ENCODE peak calls at places on chromosome 6, in five cellular contexts. R is CD4-positive, alpha-beta memory T cell; L is ovary; Z is H9; E is DND-41. I is an unnamed sample.
A peak's percentile ranks its signal among the peaks of the same experiment; 100 is the strongest.

GRCh38 chr6:71498643-71499042 is 210.0 kb downstream of the OGFRL1 start:
- DNase-seq in R (no peak), L (no peak), Z (no peak), E (no peak), I (no peak)

GRCh38 chr6:141874930-141875602 is 257.7 kb upstream of the GJE1 start:
- DNase-seq in R (no peak), L (no peak), Z (no peak), E (peak; percentile 7), I (no peak)

GRCh38 chr6:79385893-79386292 is 151.3 kb downstream of the LCA5 start:
- DNase-seq in R (no peak), L (no peak), Z (no peak), E (no peak), I (no peak)

GRCh38 chr6:14573267-14573666 is 455.7 kb downstream of the CD83 start:
- DNase-seq in R (no peak), L (no peak), Z (no peak), E (no peak), I (no peak)

GRCh38 chr6:3294921-3295871 is 36.4 kb downstream of the PSMG4 start:
- DNase-seq in R (no peak), L (peak; percentile 4), Z (no peak), E (no peak), I (no peak)

GRCh38 chr6:122109075-122109474 is 290.4 kb upstream of the HSF2 start:
- DNase-seq in R (no peak), L (no peak), Z (no peak), E (no peak), I (no peak)

GRCh38 chr6:154909821-154910220 is 85.3 kb upstream of the TIAM2 start:
- DNase-seq in R (no peak), L (no peak), Z (no peak), E (no peak), I (no peak)

GRCh38 chr6:153790048-153790447 is 249.0 kb upstream of the OPRM1 start:
- DNase-seq in R (no peak), L (no peak), Z (peak; percentile 34), E (no peak), I (no peak)

GRCh38 chr6:4281341-4282293 is 146.2 kb upstream of the ECI2 start:
- DNase-seq in R (no peak), L (no peak), Z (peak; percentile 69), E (no peak), I (no peak)

GRCh38 chr6:1600063-1600763 is 9.5 kb upstream of the FOXC1 start:
- DNase-seq in R (no peak), L (no peak), Z (no peak), E (no peak), I (no peak)

GRCh38 chr6:1600764-1601615 is 8.7 kb upstream of the FOXC1 start:
- DNase-seq in R (no peak), L (no peak), Z (no peak), E (no peak), I (no peak)

GRCh38 chr6:1598433-1598832 is 11.3 kb upstream of the FOXC1 start:
- DNase-seq in R (no peak), L (no peak), Z (no peak), E (no peak), I (no peak)

GRCh38 chr6:1598886-1599285 is 10.8 kb upstream of the FOXC1 start:
- DNase-seq in R (no peak), L (no peak), Z (no peak), E (no peak), I (no peak)

DNA sequence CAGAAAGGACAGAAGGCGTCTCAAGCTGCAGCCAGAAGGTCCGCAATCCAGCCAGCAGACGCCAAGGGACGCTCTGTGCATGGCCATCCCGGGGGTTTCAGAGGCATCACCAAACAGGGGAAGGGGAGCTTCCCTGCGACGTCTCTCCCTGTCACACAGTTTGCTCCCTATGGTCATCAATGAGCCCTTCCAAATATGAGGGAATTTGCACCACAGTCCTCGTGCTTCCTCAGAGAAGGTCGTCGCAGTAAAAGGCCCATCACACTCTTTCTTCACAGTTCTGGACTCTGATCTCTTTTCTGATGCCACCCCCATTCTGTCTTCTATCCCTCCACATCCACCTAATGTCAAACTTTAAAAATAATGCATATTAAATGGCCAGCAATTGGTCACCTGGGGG is 10.2 kb upstream of the FOXC1 start:
- DNase-seq in R (no peak), L (no peak), Z (no peak), E (no peak), I (no peak)
- H3K27me3 ChIP-seq in R (peaks cover 47% of the 10 kb centered on the region), L (no peaks in the 10 kb centered on the region), Z (peaks cover 11% of the 10 kb centered on the region), E (peaks cover 10% of the 10 kb centered on the region), I (peaks cover 69% of the 10 kb centered on the region)

DNA sequence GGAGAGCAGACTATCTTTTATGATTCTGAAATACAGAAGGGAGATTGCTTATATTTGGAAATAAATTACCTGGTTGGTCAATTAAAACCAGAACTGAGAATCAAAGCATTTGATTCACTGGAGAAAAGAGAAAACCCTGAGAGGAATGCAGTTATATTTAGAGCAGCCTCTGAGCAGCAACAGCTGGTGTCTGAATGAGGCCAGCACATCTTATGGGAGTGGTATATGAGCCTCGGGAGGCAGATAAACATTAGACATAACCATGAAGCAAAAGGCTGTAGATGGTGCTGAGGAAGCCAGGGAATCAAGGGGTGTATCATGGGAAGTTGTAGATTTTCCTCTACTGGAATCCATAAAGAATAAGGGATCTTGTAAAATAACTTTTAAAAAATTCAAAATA is 32.6 kb upstream of the ENPP5 start:
- DNase-seq in R (no peak), L (no peak), Z (no peak), E (no peak), I (no peak)
- H3K27me3 ChIP-seq in R (no peaks in the 10 kb centered on the region), L (no peaks in the 10 kb centered on the region), Z (no peaks in the 10 kb centered on the region), E (peaks cover 5% of the 10 kb centered on the region), I (no peaks in the 10 kb centered on the region)

GRCh38 chr6:393391-394221 is 2.1 kb downstream of the IRF4 start:
- DNase-seq in R (no peak), L (no peak), Z (no peak), E (no peak), I (no peak)

GRCh38 chr6:389622-390021 is 1.9 kb upstream of the IRF4 start:
- DNase-seq in R (no peak), L (no peak), Z (no peak), E (no peak), I (no peak)

GRCh38 chr6:392441-393390 is 1.2 kb downstream of the IRF4 start:
- DNase-seq in R (peak; percentile 61), L (no peak), Z (no peak), E (no peak), I (peak; percentile 33)

GRCh38 chr6:390914-391558 is 516 bp upstream of the IRF4 start:
- DNase-seq in R (no peak), L (no peak), Z (peak; percentile 71), E (no peak), I (no peak)

DNA sequence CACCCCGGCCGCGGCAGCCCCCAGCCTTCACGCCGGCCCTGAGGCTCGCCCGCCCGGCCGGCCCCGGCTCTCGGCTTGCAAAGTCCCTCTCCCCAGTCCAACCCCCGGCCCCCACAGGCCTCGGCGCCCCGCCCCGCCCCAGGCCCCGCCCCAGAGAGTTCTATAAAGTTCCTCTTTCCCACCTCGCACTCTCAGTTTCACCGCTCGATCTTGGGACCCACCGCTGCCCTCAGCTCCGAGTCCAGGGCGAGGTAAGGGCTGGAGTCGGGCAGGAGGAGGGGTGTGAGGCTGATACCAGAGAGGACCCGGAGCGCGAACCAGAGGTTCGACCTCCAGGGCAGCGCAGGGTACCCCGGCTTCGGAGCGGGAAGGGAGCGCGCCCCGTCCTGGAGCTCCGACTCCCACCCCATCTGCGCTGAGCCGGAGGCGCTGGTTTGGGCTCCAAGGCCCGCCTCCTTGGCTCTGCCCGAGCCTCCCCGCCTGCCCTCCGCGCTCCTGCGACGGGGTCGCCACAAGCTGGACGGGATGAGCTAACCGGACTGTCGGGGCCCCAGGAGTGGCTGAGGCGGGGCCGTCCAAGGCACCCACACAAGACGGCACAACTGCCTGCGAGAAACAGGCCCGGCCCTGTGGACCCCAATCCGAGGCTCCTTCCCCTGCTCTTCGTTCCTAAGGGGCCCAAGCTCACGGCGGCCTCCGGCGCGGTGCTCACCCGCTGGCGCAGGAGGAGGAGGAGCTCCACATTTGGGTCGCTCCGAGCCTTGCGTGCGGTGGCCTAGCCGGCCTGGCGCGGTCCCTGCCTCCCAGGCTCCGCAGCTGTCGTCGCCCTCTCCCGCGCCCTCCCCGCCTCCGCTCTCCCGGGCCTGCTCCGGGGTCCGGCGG is at the start of gene IRF4:
- DNase-seq in R (no peak), L (no peak), Z (peak; percentile 72), E (no peak), I (peak; percentile 25)
- H3K27me3 ChIP-seq in R (no peaks in the 10 kb centered on the region), L (no peaks in the 10 kb centered on the region), Z (peaks cover 33% of the 10 kb centered on the region), E (peaks cover 8% of the 10 kb centered on the region), I (no peaks in the 10 kb centered on the region)

DNA sequence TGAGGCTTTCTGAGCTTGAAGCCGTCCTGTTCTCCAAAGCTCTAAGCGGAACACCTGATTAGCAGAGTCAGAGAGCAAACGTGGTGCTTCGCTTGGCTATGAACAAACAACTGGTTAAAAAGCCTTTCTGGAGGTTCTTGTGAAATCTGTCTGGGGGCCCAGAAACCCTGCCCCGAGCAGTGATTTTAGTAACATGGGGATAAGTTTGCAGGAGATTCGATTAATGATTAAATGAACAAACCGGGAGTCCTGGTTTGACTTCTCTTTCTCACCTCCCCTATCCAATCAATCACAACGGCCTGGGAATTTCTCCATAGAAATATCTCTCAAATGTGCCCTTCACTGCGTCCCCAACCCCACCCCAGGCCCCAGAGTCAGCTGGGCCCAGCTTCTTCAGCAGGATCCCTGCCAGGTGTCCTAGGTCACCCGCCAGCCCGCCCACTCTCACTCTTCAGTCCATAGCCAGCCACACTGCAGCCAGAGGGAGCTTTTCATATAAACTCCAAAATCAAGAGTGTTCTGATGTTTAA is 43.6 kb downstream of the ZDHHC14 start:
- DNase-seq in R (no peak), L (no peak), Z (no peak), E (no peak), I (no peak)
- H3K27me3 ChIP-seq in R (no peaks in the 10 kb centered on the region), L (no peaks in the 10 kb centered on the region), Z (no peaks in the 10 kb centered on the region), E (peaks cover 14% of the 10 kb centered on the region), I (no peaks in the 10 kb centered on the region)

I was measured in CD8-positive, alpha-beta memory T cell.